ENCODE peak calls at places on chromosomes 12 and 14, in eight cellular contexts. M is HL-60, C is tibial artery, Y is uterus, D is right lobe of liver, O is lung, L is HepG2, V is colonic mucosa. K is an unnamed sample.

GRCh38 chr12:31471823-31472222 is 119.1 kb downstream of the DENND5B start:
- DNase-seq in M (no peak), C (no peak), Y (no peak), D (no peak), O (no peak), L (no peak), V (no peak), K (no peak)

GRCh38 chr12:45675534-45675933 is 54.0 kb upstream of the ARID2 start:
- DNase-seq in M (no peak), C (no peak), Y (no peak), D (no peak), O (no peak), L (no peak), V (no peak), K (no peak)

GRCh38 chr12:116773276-116773731 is 35.2 kb downstream of the RNFT2 start:
- DNase-seq in M (no peak), C (no peak), Y (no peak), D (no peak), O (no peak), L (peak), V (no peak), K (no peak)

GRCh38 chr12:93242154-93242958 is 135.4 kb upstream of the NUDT4 start:
- DNase-seq in M (no peak), C (no peak), Y (no peak), D (no peak), O (no peak), L (no peak), V (no peak), K (no peak)

GRCh38 chr14:103527408-103528157 is 1.4 kb upstream of the TRMT61A start:
- DNase-seq in M (no peak), C (no peak), Y (peak), D (no peak), O (no peak), L (no peak), V (no peak), K (peak)

GRCh38 chr14:78083837-78084236 is 86.3 kb upstream of the NRXN3 start:
- DNase-seq in M (no peak), C (no peak), Y (no peak), D (no peak), O (no peak), L (no peak), V (no peak), K (no peak)

GRCh38 chr14:92755495-92755894 is 7.1 kb upstream of the LGMN start:
- DNase-seq in M (no peak), C (no peak), Y (no peak), D (no peak), O (no peak), L (no peak), V (no peak), K (no peak)

GRCh38 chr12:114274131-114274530 is 131.8 kb downstream of the TBX5 start:
- DNase-seq in M (no peak), C (no peak), Y (no peak), D (no peak), O (no peak), L (no peak), V (no peak), K (no peak)

GRCh38 chr12:72323881-72324280 is 51.7 kb downstream of the TRHDE start:
- DNase-seq in M (no peak), C (no peak), Y (no peak), D (no peak), O (no peak), L (no peak), V (no peak), K (no peak)

GRCh38 chr12:64696065-64696741 is 63.0 kb downstream of the GNS start:
- DNase-seq in M (no peak), C (no peak), Y (no peak), D (no peak), O (no peak), L (peak), V (no peak), K (no peak)

GRCh38 chr12:94139816-94140215 is 8.6 kb upstream of the PLXNC1 start:
- DNase-seq in M (no peak), C (no peak), Y (no peak), D (no peak), O (no peak), L (no peak), V (no peak), K (no peak)

GRCh38 chr14:76181546-76181945 is 29.8 kb downstream of the GPATCH2L start:
- DNase-seq in M (no peak), C (no peak), Y (no peak), D (no peak), O (no peak), L (peak), V (no peak), K (no peak)

GRCh38 chr14:48504921-48505320 is 829.5 kb upstream of the MDGA2 start:
- DNase-seq in M (no peak), C (no peak), Y (no peak), D (no peak), O (no peak), L (no peak), V (no peak), K (no peak)

GRCh38 chr14:63308723-63309317 is 9.9 kb downstream of the GPHB5 start:
- DNase-seq in M (no peak), C (no peak), Y (no peak), D (no peak), O (no peak), L (peak), V (no peak), K (no peak)

GRCh38 chr12:123942277-123942653 is 30.4 kb downstream of the CCDC92 start:
- DNase-seq in M (no peak), C (no peak), Y (no peak), D (no peak), O (no peak), L (no peak), V (no peak), K (no peak)

GRCh38 chr14:57575482-57575881 is 81.8 kb upstream of the CCDC198 start:
- DNase-seq in M (no peak), C (no peak), Y (no peak), D (no peak), O (no peak), L (no peak), V (no peak), K (no peak)

GRCh38 chr14:21071225-21072041 is 1.3 kb downstream of the ARHGEF40 start:
- DNase-seq in M (peak), C (peak), Y (peak), D (peak), O (peak), L (peak), V (peak), K (peak)

GRCh38 chr14:24879661-24880381 is 170.1 kb downstream of the STXBP6 start:
- DNase-seq in M (no peak), C (no peak), Y (no peak), D (no peak), O (no peak), L (no peak), V (no peak), K (no peak)

GRCh38 chr14:100239200-100239839 is 376 bp downstream of the YY1 start:
- DNase-seq in M (no peak), C (no peak), Y (peak), D (peak), O (peak), L (no peak), V (peak), K (no peak)

GRCh38 chr14:75200451-75200850 is 24.0 kb upstream of the TMED10 start:
- DNase-seq in M (no peak), C (no peak), Y (no peak), D (no peak), O (peak), L (no peak), V (peak), K (no peak)

GRCh38 chr12:19962192-19962591 is 406.1 kb upstream of the PDE3A start:
- DNase-seq in M (no peak), C (no peak), Y (no peak), D (no peak), O (no peak), L (no peak), V (no peak), K (no peak)

GRCh38 chr14:100526632-100527031 is 60.6 kb downstream of the BEGAIN start:
- DNase-seq in M (no peak), C (no peak), Y (no peak), D (peak), O (no peak), L (no peak), V (peak), K (no peak)

GRCh38 chr14:68145539-68145938 is 326.0 kb downstream of the RAD51B start:
- DNase-seq in M (no peak), C (no peak), Y (no peak), D (no peak), O (no peak), L (no peak), V (no peak), K (no peak)

GRCh38 chr12:92505373-92506340 is 197.1 kb upstream of the PLEKHG7 start:
- DNase-seq in M (peak), C (peak), Y (peak), D (peak), O (peak), L (no peak), V (peak), K (peak)

GRCh38 chr14:89279649-89280232 is 137.3 kb downstream of the FOXN3 start:
- DNase-seq in M (no peak), C (no peak), Y (no peak), D (peak), O (no peak), L (no peak), V (no peak), K (no peak)

GRCh38 chr12:74317078-74317581 is 220.5 kb upstream of the ATXN7L3B start:
- DNase-seq in M (no peak), C (no peak), Y (peak), D (no peak), O (no peak), L (no peak), V (no peak), K (no peak)

GRCh38 chr14:23182372-23183014 is 967 bp downstream of the SLC7A8 start:
- DNase-seq in M (no peak), C (peak), Y (peak), D (no peak), O (peak), L (no peak), V (peak), K (no peak)

GRCh38 chr14:77618381-77618780 is 1.9 kb upstream of the SPTLC2 start:
- DNase-seq in M (no peak), C (no peak), Y (no peak), D (no peak), O (no peak), L (no peak), V (no peak), K (no peak)

GRCh38 chr12:2944401-2945047 is 14.7 kb upstream of the TEAD4 start:
- DNase-seq in M (no peak), C (no peak), Y (peak), D (no peak), O (peak), L (peak), V (peak), K (no peak)

GRCh38 chr12:2335109-2335508 is 282.3 kb downstream of the CACNA1C start:
- DNase-seq in M (no peak), C (no peak), Y (no peak), D (no peak), O (no peak), L (no peak), V (no peak), K (no peak)

GRCh38 chr12:2555487-2556082 is 239.2 kb upstream of the FKBP4 start:
- DNase-seq in M (no peak), C (no peak), Y (no peak), D (no peak), O (no peak), L (no peak), V (no peak), K (no peak)

GRCh38 chr12:3137268-3137761 is 60.1 kb downstream of the TSPAN9 start:
- DNase-seq in M (no peak), C (no peak), Y (peak), D (no peak), O (no peak), L (no peak), V (no peak), K (no peak)

GRCh38 chr12:88958153-88958552 is 377.9 kb upstream of the KITLG start:
- DNase-seq in M (no peak), C (no peak), Y (no peak), D (no peak), O (no peak), L (peak), V (no peak), K (no peak)

GRCh38 chr12:77995436-77996167 is 164.9 kb downstream of the NAV3 start:
- DNase-seq in M (no peak), C (no peak), Y (no peak), D (no peak), O (no peak), L (no peak), V (no peak), K (peak)

GRCh38 chr12:104057771-104058197 is 6.5 kb upstream of the HCFC2 start:
- DNase-seq in M (no peak), C (no peak), Y (no peak), D (no peak), O (no peak), L (no peak), V (no peak), K (no peak)

GRCh38 chr12:111636209-111636928 is 37.3 kb upstream of the ATXN2 start:
- DNase-seq in M (no peak), C (peak), Y (peak), D (peak), O (peak), L (peak), V (peak), K (no peak)

GRCh38 chr14:104802913-104803184 is 1.9 kb downstream of the ZBTB42 start:
- DNase-seq in M (no peak), C (no peak), Y (no peak), D (no peak), O (no peak), L (no peak), V (no peak), K (no peak)

DNA sequence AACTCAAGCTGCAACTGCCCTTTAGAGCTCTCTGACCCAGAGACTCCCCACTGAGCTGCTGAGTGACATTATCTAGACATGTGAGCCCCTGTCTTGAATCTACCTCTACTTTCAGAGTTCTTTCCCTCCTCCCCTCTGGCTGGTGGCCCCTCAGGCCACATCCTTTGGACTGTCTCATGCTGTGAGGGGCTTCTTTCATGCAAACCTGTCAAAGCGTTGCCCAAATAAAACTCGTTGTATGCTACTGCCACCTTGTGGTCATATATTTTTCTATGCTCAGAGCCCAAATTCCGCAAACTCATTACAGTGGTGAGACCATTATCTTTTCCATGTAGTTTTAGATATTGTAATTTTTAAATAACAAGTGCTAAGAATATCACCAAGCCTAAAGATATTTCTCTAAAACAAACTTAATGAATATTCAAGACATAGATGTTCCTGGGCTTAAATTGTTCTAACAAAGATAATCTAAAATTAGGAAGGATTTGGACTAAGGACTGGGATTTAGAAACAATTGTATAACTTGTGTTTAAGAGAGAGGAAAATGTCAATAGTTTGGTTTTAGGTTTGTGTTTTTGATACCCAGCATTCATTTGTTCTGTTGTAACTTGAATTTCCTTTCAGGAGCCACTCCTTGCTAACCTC is 338.0 kb downstream of the AACS start:
- DNase-seq in M (peak), C (no peak), Y (no peak), D (no peak), O (no peak), L (peak), V (no peak), K (no peak)
- TF ChIP-seq CTCF in M (peak), C (no peak), Y (no peak), D (peak), O (peak), L (peak), V (peak), K (peak)

GRCh38 chr12:80830533-80831088 is 107.1 kb downstream of the LIN7A start:
- DNase-seq in M (no peak), C (no peak), Y (no peak), D (no peak), O (no peak), L (no peak), V (no peak), K (no peak)
- H3K4me3 ChIP-seq in M (no peak), C (no peak), Y (no peak), D (no peak), O (no peak), L (no peak), V (no peak), K (no peak)

GRCh38 chr12:107167756-107168155 is 74.4 kb upstream of the CRY1 start:
- DNase-seq in M (no peak), C (no peak), Y (no peak), D (no peak), O (no peak), L (no peak), V (no peak), K (no peak)

GRCh38 chr12:107163413-107163812 is 70.1 kb upstream of the CRY1 start:
- DNase-seq in M (no peak), C (no peak), Y (no peak), D (no peak), O (no peak), L (no peak), V (no peak), K (no peak)

GRCh38 chr12:107164392-107164791 is 71.0 kb upstream of the CRY1 start:
- DNase-seq in M (no peak), C (no peak), Y (no peak), D (no peak), O (no peak), L (no peak), V (no peak), K (no peak)

GRCh38 chr12:107169200-107169599 is 75.9 kb upstream of the CRY1 start:
- DNase-seq in M (no peak), C (no peak), Y (no peak), D (no peak), O (no peak), L (no peak), V (no peak), K (no peak)

GRCh38 chr12:107165581-107165980 is 72.2 kb upstream of the CRY1 start:
- DNase-seq in M (no peak), C (no peak), Y (no peak), D (no peak), O (no peak), L (no peak), V (no peak), K (no peak)
- TF ChIP-seq CTCF in M (no peak), C (no peak), Y (no peak), D (no peak), O (no peak), L (no peak), V (no peak), K (no peak)

GRCh38 chr12:15722951-15723350 is 66.2 kb downstream of the EPS8 start:
- DNase-seq in M (no peak), C (no peak), Y (no peak), D (no peak), O (no peak), L (no peak), V (no peak), K (no peak)

GRCh38 chr12:15726757-15727112 is 62.5 kb downstream of the EPS8 start:
- DNase-seq in M (no peak), C (no peak), Y (no peak), D (no peak), O (no peak), L (no peak), V (no peak), K (no peak)

GRCh38 chr12:15728118-15728598 is 61.0 kb downstream of the EPS8 start:
- DNase-seq in M (no peak), C (no peak), Y (no peak), D (no peak), O (no peak), L (no peak), V (peak), K (no peak)

GRCh38 chr12:15729097-15729496 is 60.1 kb downstream of the EPS8 start:
- DNase-seq in M (no peak), C (no peak), Y (no peak), D (no peak), O (no peak), L (no peak), V (no peak), K (no peak)

DNA sequence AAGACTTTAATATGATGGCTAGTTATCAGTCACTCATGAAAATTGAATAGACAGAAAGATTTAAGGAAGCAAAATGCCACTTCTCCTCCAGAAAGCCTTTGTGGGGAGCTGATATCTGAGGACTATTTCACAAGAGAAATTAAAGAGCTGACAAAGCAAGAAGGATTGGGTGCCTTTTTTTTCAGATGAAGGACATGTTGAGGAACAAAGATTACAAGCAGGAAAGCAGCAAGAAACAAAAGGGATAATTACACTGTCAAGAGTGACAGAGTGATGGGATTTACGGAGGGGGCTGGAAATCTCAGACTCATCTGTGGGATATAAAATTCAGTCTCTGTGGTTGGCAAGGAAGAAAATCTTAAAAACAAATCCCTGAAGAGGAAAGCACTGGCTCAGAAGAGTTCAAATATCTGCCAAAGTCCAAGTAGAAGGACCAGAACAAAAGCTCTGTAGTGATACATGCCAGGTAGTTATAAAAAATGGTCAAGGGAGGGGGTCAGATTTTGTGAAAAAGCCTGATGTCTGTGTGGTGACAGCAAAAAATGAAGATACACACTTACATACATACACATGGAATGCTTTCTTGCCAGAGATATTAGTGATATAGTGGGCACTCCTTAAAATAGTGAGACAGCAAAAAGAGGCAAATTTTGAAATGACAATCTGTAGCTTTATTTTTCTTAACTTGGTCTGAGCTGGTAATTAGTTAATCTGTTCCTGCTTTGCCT is 63.0 kb downstream of the EPS8 start:
- DNase-seq in M (no peak), C (no peak), Y (no peak), D (no peak), O (no peak), L (no peak), V (no peak), K (no peak)
- H3K4me3 ChIP-seq in M (no peak), C (no peak), Y (no peak), D (no peak), O (no peak), L (no peak), V (no peak), K (no peak)

DNA sequence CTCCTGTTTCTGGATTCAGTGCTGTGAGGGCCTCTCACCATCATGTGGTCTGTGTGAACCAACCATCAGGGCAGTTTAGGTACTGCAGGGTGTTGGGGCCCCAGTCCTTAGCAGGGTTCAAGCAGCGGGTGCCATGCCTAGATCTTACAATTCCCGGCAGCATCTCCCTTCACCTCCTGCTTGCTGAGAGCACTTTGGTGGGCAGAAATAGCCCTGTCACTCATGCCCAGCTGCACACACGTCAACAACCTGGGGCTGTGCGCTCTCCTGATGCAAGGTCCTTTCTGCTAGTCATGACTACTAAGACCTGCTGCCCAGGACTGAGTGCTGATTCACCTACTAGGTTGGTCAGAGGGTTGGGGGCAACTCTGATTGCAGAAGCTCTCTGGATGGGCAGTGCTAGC is 72.1 kb downstream of the NINJ2 start:
- DNase-seq in M (no peak), C (no peak), Y (no peak), D (no peak), O (no peak), L (no peak), V (no peak), K (no peak)
- TF ChIP-seq CTCF in M (no peak), C (no peak), Y (no peak), D (no peak), O (no peak), L (peak), V (no peak), K (peak)

GRCh38 chr14:36512585-36513003 is 7.4 kb downstream of the NKX2-1 start:
- DNase-seq in M (no peak), C (no peak), Y (no peak), D (no peak), O (no peak), L (no peak), V (no peak), K (no peak)
- H3K4me3 ChIP-seq in M (no peak), C (no peak), Y (no peak), D (no peak), O (peak), L (no peak), V (no peak), K (no peak)

K was measured in GM12864.